ENCODE peak calls at places on chromosomes 12 and 14, in ten cellular contexts. M is cardiac muscle cell, W is WERI-Rb-1, U is SJCRH30, Y is OCI-LY7, P is fibroblast of lung, B is breast epithelium, J is K562, C is stomach, H is IMR-90. X is an unnamed sample. For H3K36me3, the result is how much of the 10 kb centered on the place peaks cover.

GRCh38 chr14:95562892-95563685 is 28.2 kb downstream of the GLRX5 start:
- DNase-seq in M (peak), W (no peak), U (peak), Y (no peak), P (peak), B (no peak), J (no peak), C (peak), H (peak), X (peak)

GRCh38 chr12:18332173-18332572 is 70.9 kb downstream of the PIK3C2G start:
- DNase-seq in M (no peak), W (no peak), U (no peak), Y (no peak), P (no peak), B (peak), J (no peak), C (no peak), H (no peak), X (no peak)

GRCh38 chr14:90630407-90630806 is 185.8 kb downstream of the TTC7B start:
- DNase-seq in M (peak), W (no peak), U (no peak), Y (no peak), P (no peak), B (no peak), J (no peak), C (no peak), H (no peak), X (peak)

GRCh38 chr14:76346391-76347160 is 29.4 kb upstream of the ESRRB start:
- DNase-seq in M (peak), W (peak), U (peak), Y (no peak), P (no peak), B (no peak), J (no peak), C (no peak), H (no peak), X (no peak)

GRCh38 chr12:107645630-107646333 is 39.8 kb upstream of the PWP1 start:
- DNase-seq in M (peak), W (no peak), U (peak), Y (no peak), P (no peak), B (no peak), J (no peak), C (no peak), H (no peak), X (no peak)

GRCh38 chr12:76859621-76860020 is 19.2 kb downstream of the CSRP2 start:
- DNase-seq in M (no peak), W (no peak), U (no peak), Y (no peak), P (no peak), B (no peak), J (peak), C (no peak), H (no peak), X (no peak)

GRCh38 chr12:3003593-3003992 is 44.4 kb downstream of the TEAD4 start:
- DNase-seq in M (no peak), W (peak), U (peak), Y (no peak), P (no peak), B (no peak), J (no peak), C (no peak), H (no peak), X (no peak)

GRCh38 chr12:114411081-114411836 is 5.3 kb upstream of the TBX5 start:
- DNase-seq in M (no peak), W (no peak), U (no peak), Y (no peak), P (peak), B (no peak), J (no peak), C (no peak), H (peak), X (no peak)

GRCh38 chr14:33070474-33070873 is 131.8 kb downstream of the NPAS3 start:
- DNase-seq in M (no peak), W (no peak), U (no peak), Y (no peak), P (no peak), B (no peak), J (no peak), C (no peak), H (no peak), X (no peak)

GRCh38 chr14:36659822-36660735 is 1.6 kb upstream of the PAX9 start:
- DNase-seq in M (no peak), W (no peak), U (no peak), Y (no peak), P (no peak), B (no peak), J (no peak), C (no peak), H (no peak), X (no peak)

GRCh38 chr12:96250119-96250685 is 56.0 kb downstream of the ELK3 start:
- DNase-seq in M (no peak), W (no peak), U (no peak), Y (no peak), P (no peak), B (no peak), J (no peak), C (no peak), H (no peak), X (no peak)

GRCh38 chr12:96249196-96250118 is 55.3 kb downstream of the ELK3 start:
- DNase-seq in M (peak), W (peak), U (no peak), Y (no peak), P (peak), B (no peak), J (no peak), C (no peak), H (peak), X (no peak)

GRCh38 chr12:96248532-96248931 is 54.4 kb downstream of the ELK3 start:
- DNase-seq in M (no peak), W (no peak), U (no peak), Y (no peak), P (no peak), B (no peak), J (no peak), C (no peak), H (no peak), X (no peak)

GRCh38 chr12:96246926-96247566 is 52.9 kb downstream of the ELK3 start:
- DNase-seq in M (no peak), W (no peak), U (no peak), Y (no peak), P (no peak), B (no peak), J (no peak), C (no peak), H (no peak), X (no peak)

DNA sequence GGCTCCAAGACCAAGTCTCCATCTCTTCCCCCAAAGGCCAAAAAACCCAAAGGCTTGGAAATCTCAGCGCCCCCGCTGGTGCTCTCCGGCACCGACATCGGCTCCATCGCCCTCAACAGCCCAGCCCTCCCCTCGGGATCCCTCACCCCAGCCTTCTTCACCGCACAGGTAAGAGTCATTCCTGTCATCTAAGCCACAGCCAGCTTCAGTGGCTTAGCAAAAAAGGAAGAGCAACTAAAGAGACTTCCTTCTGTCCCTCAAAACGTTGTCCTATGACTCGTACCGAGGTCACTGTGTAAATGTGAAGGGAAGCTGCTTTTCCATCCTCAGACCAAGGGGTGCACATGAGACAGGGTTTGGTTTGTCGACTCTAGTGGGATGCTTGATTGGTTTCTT is 53.4 kb downstream of the ELK3 start:
- DNase-seq in M (no peak), W (no peak), U (no peak), Y (no peak), P (peak), B (no peak), J (no peak), C (no peak), H (peak), X (no peak)
- H3K27ac ChIP-seq in M (no peak), W (no peak), U (no peak), Y (no peak), P (peak), B (no peak), J (no peak), C (no peak), H (no peak), X (no peak)

GRCh38 chr12:42729532-42729895 is 140.0 kb upstream of the PRICKLE1 start:
- DNase-seq in M (no peak), W (no peak), U (no peak), Y (no peak), P (no peak), B (no peak), J (no peak), C (no peak), H (no peak), X (no peak)
- H3K4me3 ChIP-seq in M (no peak), W (no peak), U (no peak), Y (no peak), P (no peak), B (no peak), J (no peak), C (no peak), H (no peak), X (no peak)

GRCh38 chr14:39158222-39158858 is 11.8 kb downstream of the TRAPPC6B start:
- DNase-seq in M (no peak), W (no peak), U (no peak), Y (no peak), P (no peak), B (no peak), J (no peak), C (no peak), H (no peak), X (no peak)

GRCh38 chr14:39160494-39160893 is 9.6 kb downstream of the TRAPPC6B start:
- DNase-seq in M (no peak), W (no peak), U (no peak), Y (no peak), P (no peak), B (no peak), J (no peak), C (no peak), H (no peak), X (no peak)

GRCh38 chr14:39154594-39155189 is 15.4 kb downstream of the TRAPPC6B start:
- DNase-seq in M (no peak), W (no peak), U (no peak), Y (no peak), P (no peak), B (no peak), J (no peak), C (no peak), H (no peak), X (no peak)
- H3K36me3 ChIP-seq in M (half or more), W (under half), U (half or more), Y (half or more), P (under half), B (under half), J (under half), C (under half), H (under half), X (half or more)

DNA sequence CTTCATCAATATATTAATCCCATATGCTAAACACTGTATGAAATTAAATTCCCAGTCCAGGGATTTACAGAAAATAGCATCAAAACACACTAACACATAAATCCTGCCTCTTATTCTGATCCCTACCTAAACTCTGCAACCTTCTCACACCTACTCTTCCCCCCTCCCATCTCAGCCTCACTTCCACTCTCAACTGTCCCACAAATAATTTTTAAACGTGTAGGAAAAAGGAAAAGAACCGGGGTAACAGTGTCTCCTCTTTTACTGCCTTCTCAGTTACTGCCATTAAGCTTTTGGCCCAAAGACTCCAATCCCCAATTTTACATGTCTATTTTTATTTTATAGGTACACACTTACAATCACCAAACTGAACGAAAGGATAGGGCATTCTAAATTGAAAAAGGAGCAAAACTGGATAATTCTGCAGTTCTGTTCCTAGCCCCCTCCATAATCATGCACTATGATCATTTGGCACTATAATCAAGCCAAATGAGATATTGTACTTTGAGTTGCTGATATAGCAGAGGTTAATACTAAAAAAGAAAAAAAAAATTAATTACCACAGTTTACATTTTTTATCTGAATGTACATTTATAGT is 2.9 kb downstream of the DUSP16 start:
- DNase-seq in M (no peak), W (no peak), U (no peak), Y (no peak), P (no peak), B (no peak), J (no peak), C (no peak), H (no peak), X (no peak)
- H3K27ac ChIP-seq in M (no peak), W (no peak), U (no peak), Y (no peak), P (no peak), B (peak), J (peak), C (peak), H (no peak), X (peak)

GRCh38 chr12:6602526-6602925 is 4.7 kb downstream of the CHD4 start:
- DNase-seq in M (no peak), W (no peak), U (no peak), Y (no peak), P (no peak), B (no peak), J (no peak), C (no peak), H (no peak), X (no peak)
- H3K4me3 ChIP-seq in M (no peak), W (no peak), U (no peak), Y (peak), P (no peak), B (no peak), J (no peak), C (no peak), H (no peak), X (no peak)

GRCh38 chr14:101032433-101032832 is 128.9 kb upstream of the RTL1 start:
- DNase-seq in M (no peak), W (no peak), U (no peak), Y (no peak), P (no peak), B (no peak), J (no peak), C (no peak), H (no peak), X (no peak)

GRCh38 chr14:101030586-101030985 is 127.1 kb upstream of the RTL1 start:
- DNase-seq in M (no peak), W (no peak), U (no peak), Y (no peak), P (no peak), B (no peak), J (no peak), C (no peak), H (no peak), X (no peak)

GRCh38 chr14:101031721-101032120 is 128.2 kb upstream of the RTL1 start:
- DNase-seq in M (no peak), W (no peak), U (no peak), Y (no peak), P (no peak), B (no peak), J (no peak), C (no peak), H (no peak), X (no peak)

GRCh38 chr14:101029668-101030290 is 126.3 kb upstream of the RTL1 start:
- DNase-seq in M (no peak), W (no peak), U (no peak), Y (no peak), P (no peak), B (no peak), J (no peak), C (no peak), H (no peak), X (no peak)

GRCh38 chr14:101031186-101031585 is 127.7 kb upstream of the RTL1 start:
- DNase-seq in M (no peak), W (no peak), U (no peak), Y (no peak), P (no peak), B (no peak), J (no peak), C (no peak), H (no peak), X (no peak)
- H3K36me3 ChIP-seq in M (under half), W (under half), U (half or more), Y (under half), P (under half), B (under half), J (under half), C (under half), H (half or more), X (under half)

GRCh38 chr12:117342682-117343081 is 18.7 kb downstream of the NOS1 start:
- DNase-seq in M (no peak), W (no peak), U (no peak), Y (no peak), P (no peak), B (no peak), J (no peak), C (no peak), H (no peak), X (no peak)

GRCh38 chr12:117343296-117343695 is 18.1 kb downstream of the NOS1 start:
- DNase-seq in M (no peak), W (no peak), U (no peak), Y (no peak), P (no peak), B (no peak), J (no peak), C (no peak), H (no peak), X (no peak)

GRCh38 chr12:117342247-117342646 is 19.2 kb downstream of the NOS1 start:
- DNase-seq in M (no peak), W (no peak), U (no peak), Y (no peak), P (no peak), B (no peak), J (no peak), C (no peak), H (no peak), X (no peak)

GRCh38 chr12:117344716-117345115 is 16.7 kb downstream of the NOS1 start:
- DNase-seq in M (no peak), W (no peak), U (no peak), Y (no peak), P (no peak), B (no peak), J (no peak), C (no peak), H (no peak), X (no peak)

DNA sequence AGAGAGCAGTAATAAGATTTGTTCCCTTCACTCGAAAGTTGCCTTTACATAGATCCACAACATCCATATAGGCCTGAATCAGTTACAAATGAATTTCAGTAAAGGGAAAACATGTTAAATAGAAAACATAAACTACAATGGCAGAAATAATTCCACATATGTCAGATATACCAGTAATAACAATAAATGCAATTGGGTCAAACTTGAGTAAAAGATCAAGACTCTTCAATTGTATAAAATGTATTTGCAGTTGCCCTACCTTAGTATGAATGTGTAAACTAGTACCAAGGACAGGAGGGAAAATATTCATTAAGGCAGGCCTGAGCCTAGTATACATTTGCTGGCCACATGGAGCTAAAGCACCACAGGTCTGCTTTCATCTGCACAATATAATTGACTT is 17.6 kb downstream of the NOS1 start:
- DNase-seq in M (no peak), W (no peak), U (no peak), Y (no peak), P (no peak), B (no peak), J (no peak), C (no peak), H (no peak), X (no peak)
- H3K27ac ChIP-seq in M (no peak), W (no peak), U (no peak), Y (no peak), P (no peak), B (no peak), J (no peak), C (no peak), H (no peak), X (no peak)

DNA sequence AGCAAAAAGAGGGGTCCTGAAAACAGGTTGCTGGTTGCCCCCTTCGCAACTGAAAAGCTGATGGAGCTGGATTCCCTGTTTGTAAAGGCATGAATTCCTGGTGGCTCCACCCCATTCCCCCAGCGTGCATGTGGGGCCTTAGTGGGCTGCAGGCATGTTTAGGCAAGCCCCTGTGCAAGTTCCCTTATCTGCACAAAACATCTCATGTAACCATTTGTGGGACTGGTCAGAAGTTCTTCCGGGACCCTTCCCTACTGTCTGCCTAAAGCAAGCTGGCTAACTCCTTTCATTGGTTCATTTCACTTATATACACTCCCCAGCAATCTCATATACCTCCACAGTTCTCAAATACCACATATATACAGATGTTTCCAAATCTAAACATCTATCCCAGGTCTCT is 24.0 kb upstream of the HIGD1C start:
- DNase-seq in M (no peak), W (no peak), U (peak), Y (peak), P (peak), B (no peak), J (no peak), C (no peak), H (no peak), X (no peak)
- H3K4me3 ChIP-seq in M (no peak), W (no peak), U (no peak), Y (peak), P (no peak), B (peak), J (peak), C (peak), H (no peak), X (peak)

X was measured in left lung.